ENCODE peak calls at places on chromosomes 6 and 20, in ten cellular contexts. S, V, Y, B, I, E, N, C, M and Z are unnamed samples.
A peak's percentile ranks its signal among the peaks of the same experiment; 100 is the strongest.

GRCh38 chr6:43699564-43700186 is 12.1 kb upstream of the MRPS18A start:
- DNase-seq in E (no peak), B (no peak), Y (no peak), V (no peak), N (no peak), C (no peak), M (no peak), I (peak; percentile 20), S (no peak), Z (no peak)

GRCh38 chr20:60501048-60501447 is 542.8 kb downstream of the CDH26 start:
- DNase-seq in N (no peak), E (no peak), I (no peak), Y (no peak), M (no peak), C (no peak), B (no peak), S (no peak), V (no peak), Z (no peak)

GRCh38 chr20:15942130-15942529 is 631.1 kb downstream of the KIF16B start:
- DNase-seq in Y (no peak), S (no peak), B (no peak), N (no peak), E (no peak), I (no peak), M (peak; percentile 9), C (no peak), V (no peak), Z (no peak)

GRCh38 chr6:130447374-130447773 is 81.6 kb downstream of the TMEM200A start:
- DNase-seq in E (no peak), Y (no peak), S (no peak), B (no peak), N (no peak), M (no peak), C (no peak), V (no peak), I (no peak), Z (no peak)

GRCh38 chr20:39823239-39823638 is 861.1 kb downstream of the DHX35 start:
- DNase-seq in E (no peak), M (peak; percentile 92), C (no peak), S (no peak), I (no peak), V (no peak), B (no peak), Y (no peak), N (no peak), Z (no peak)

GRCh38 chr6:15443119-15443518 is 197.2 kb downstream of the JARID2 start:
- DNase-seq in V (no peak), N (no peak), M (peak; percentile 73), Y (no peak), E (no peak), S (no peak), B (no peak), C (no peak), I (no peak), Z (no peak)

GRCh38 chr6:26392932-26393636 is 9.0 kb upstream of the BTN3A1 start:
- DNase-seq in N (no peak), S (no peak), Y (no peak), V (no peak), B (no peak), M (no peak), I (no peak), C (no peak), E (no peak), Z (no peak)

GRCh38 chr20:760751-761417 is 7.4 kb downstream of the SLC52A3 start:
- DNase-seq in N (no peak), I (no peak), E (peak; percentile 23), M (peak; percentile 66), C (no peak), S (peak; percentile 68), B (no peak), V (peak; percentile 31), Y (no peak), Z (no peak)

GRCh38 chr20:24637941-24638340 is 168.5 kb downstream of the SYNDIG1 start:
- DNase-seq in E (no peak), N (no peak), I (no peak), S (no peak), C (no peak), B (peak; percentile 53), Y (no peak), M (no peak), V (no peak), Z (no peak)

GRCh38 chr20:61765081-61765870 is 300.4 kb downstream of the TAF4 start:
- DNase-seq in M (no peak), B (no peak), Y (no peak), S (no peak), E (no peak), I (no peak), C (no peak), N (no peak), V (no peak), Z (no peak)

GRCh38 chr6:12012566-12013367 is 655 bp downstream of the HIVEP1 start:
- DNase-seq in N (peak; percentile 67), Y (peak; percentile 67), C (peak; percentile 66), V (peak; percentile 86), I (no peak), M (peak; percentile 63), S (peak; percentile 49), B (peak; percentile 82), E (peak; percentile 67), Z (peak; percentile 67)

GRCh38 chr20:4893709-4894108 is 107.6 kb downstream of the SLC23A2 start:
- DNase-seq in E (no peak), B (peak; percentile 57), S (no peak), Y (no peak), I (no peak), N (no peak), V (no peak), C (no peak), M (no peak), Z (no peak)

GRCh38 chr6:70389261-70389660 is 24.0 kb upstream of the FAM135A start:
- DNase-seq in C (no peak), E (no peak), V (no peak), I (no peak), M (no peak), B (no peak), S (no peak), Y (no peak), N (no peak), Z (no peak)

GRCh38 chr6:148037496-148037895 is 305.1 kb upstream of the SASH1 start:
- DNase-seq in M (no peak), S (no peak), B (no peak), C (no peak), E (no peak), Y (no peak), V (no peak), I (no peak), N (no peak), Z (no peak)

GRCh38 chr6:159899994-159900745 is 9.4 kb downstream of the MAS1 start:
- DNase-seq in Y (no peak), E (peak; percentile 23), V (no peak), C (no peak), S (no peak), B (no peak), M (peak; percentile 83), N (no peak), I (no peak), Z (no peak)

GRCh38 chr20:46458891-46459750 is 52.7 kb upstream of the ELMO2 start:
- DNase-seq in B (no peak), C (no peak), S (peak; percentile 80), E (peak; percentile 62), V (no peak), N (no peak), M (peak; percentile 26), Y (no peak), I (peak; percentile 21), Z (no peak)

GRCh38 chr20:36572701-36573102 is 695 bp upstream of the TGIF2 start:
- DNase-seq in Y (peak; percentile 71), V (peak; percentile 81), C (no peak), I (no peak), E (no peak), M (no peak), B (no peak), N (peak; percentile 59), S (peak; percentile 22), Z (peak; percentile 37)

GRCh38 chr6:47275640-47276039 is 34.1 kb downstream of the TNFRSF21 start:
- DNase-seq in M (no peak), C (no peak), Y (no peak), S (no peak), E (no peak), N (no peak), I (no peak), V (no peak), B (no peak), Z (no peak)

GRCh38 chr6:76518443-76518842 is 446.0 kb upstream of the IMPG1 start:
- DNase-seq in V (no peak), B (no peak), C (no peak), N (no peak), S (no peak), M (no peak), Y (no peak), E (no peak), I (no peak), Z (no peak)